ENCODE peak calls at places on chromosomes 6 and 20, in seven cellular contexts. J, G, O, F, S, D and N are unnamed samples.

GRCh38 chr6:1837868-1838267 is 228.2 kb downstream of the FOXC1 start:
- DNase-seq in F (no peak), J (no peak), S (no peak), D (no peak), O (no peak), G (no peak), N (no peak)

GRCh38 chr6:26607434-26608230 is 10.9 kb downstream of the ABT1 start:
- DNase-seq in G (no peak), S (peak; percentile 43), O (peak; percentile 37), D (peak; percentile 48), J (no peak), F (peak; percentile 58), N (peak; percentile 27)

GRCh38 chr6:17865798-17866725 is 121.4 kb downstream of the KIF13A start:
- DNase-seq in D (peak; percentile 98), S (peak; percentile 99), O (no peak), J (peak; percentile 56), F (peak; percentile 95), G (peak; percentile 91), N (peak; percentile 91)

GRCh38 chr6:41150671-41151070 is 3.5 kb downstream of the TREML1 start:
- DNase-seq in S (peak; percentile 21), D (no peak), O (no peak), F (no peak), G (no peak), J (no peak), N (no peak)

GRCh38 chr6:161963634-161964244 is 689.9 kb upstream of the AGPAT4 start:
- DNase-seq in G (no peak), O (no peak), D (no peak), F (no peak), S (no peak), J (no peak), N (no peak)

GRCh38 chr6:12911387-12911960 is 194.9 kb downstream of the PHACTR1 start:
- DNase-seq in O (no peak), J (no peak), F (peak; percentile 9), S (peak; percentile 3), G (no peak), D (no peak), N (no peak)

GRCh38 chr6:7513534-7513933 is 27.9 kb upstream of the DSP start:
- DNase-seq in O (no peak), F (no peak), G (no peak), S (no peak), D (no peak), J (no peak), N (no peak)

GRCh38 chr20:64082126-64082638 is 2.0 kb downstream of the LKAAEAR1 start:
- DNase-seq in S (no peak), J (no peak), G (no peak), F (no peak), O (no peak), D (no peak), N (no peak)

GRCh38 chr6:55875420-55875819 is at the start of gene BMP5:
- DNase-seq in G (no peak), O (peak; percentile 14), F (no peak), S (no peak), D (no peak), J (no peak), N (no peak)

GRCh38 chr20:40961686-40962640 is 66.7 kb upstream of the TOP1 start:
- DNase-seq in J (no peak), O (no peak), S (peak; percentile 87), G (no peak), D (no peak), F (peak; percentile 7), N (no peak)

GRCh38 chr6:26258199-26258977 is 106.6 kb upstream of the BTN3A2 start:
- DNase-seq in O (no peak), D (no peak), S (no peak), G (no peak), F (no peak), J (no peak), N (no peak)

GRCh38 chr20:63652192-63652980 is 838 bp downstream of the STMN3 start:
- DNase-seq in F (no peak), S (no peak), J (peak; percentile 49), G (no peak), O (no peak), D (no peak), N (peak; percentile 74)

GRCh38 chr20:25356294-25356933 is 34.2 kb downstream of the ABHD12 start:
- DNase-seq in J (no peak), S (no peak), D (no peak), F (no peak), G (no peak), O (no peak), N (no peak)

GRCh38 chr6:158509465-158509864 is 50.4 kb upstream of the TMEM181 start:
- DNase-seq in O (no peak), S (no peak), F (no peak), D (no peak), G (no peak), J (no peak), N (no peak)

GRCh38 chr20:61988665-61989064 is 77.0 kb downstream of the TAF4 start:
- DNase-seq in S (no peak), G (no peak), O (no peak), J (no peak), D (no peak), F (no peak), N (no peak)

GRCh38 chr20:61989741-61990140 is 75.9 kb downstream of the TAF4 start:
- DNase-seq in G (no peak), S (no peak), O (no peak), J (no peak), D (no peak), F (no peak), N (no peak)

GRCh38 chr20:61991476-61991875 is 74.2 kb downstream of the TAF4 start:
- DNase-seq in S (no peak), D (no peak), O (no peak), F (no peak), J (no peak), G (no peak), N (no peak)

GRCh38 chr20:61993058-61993457 is 72.6 kb downstream of the TAF4 start:
- DNase-seq in F (no peak), S (no peak), D (no peak), O (no peak), J (no peak), G (peak; percentile 29), N (no peak)

GRCh38 chr20:61990484-61990883 is 75.2 kb downstream of the TAF4 start:
- DNase-seq in G (no peak), D (no peak), S (no peak), F (no peak), J (no peak), O (no peak), N (no peak)
- H3K9me3 ChIP-seq in G (peaks cover 3% of the 10 kb centered on the region), D (peaks cover 9% of the 10 kb centered on the region), S (peaks cover 15% of the 10 kb centered on the region), F (peaks cover 18% of the 10 kb centered on the region), J (no peaks in the 10 kb centered on the region), O (peaks cover 10% of the 10 kb centered on the region), N (peaks cover 2% of the 10 kb centered on the region)

GRCh38 chr6:78605909-78606446 is 261.4 kb upstream of the IRAK1BP1 start:
- DNase-seq in G (peak; percentile 55), S (peak; percentile 60), J (no peak), F (peak; percentile 87), O (no peak), D (no peak), N (peak; percentile 80)
- H3K4me3 ChIP-seq in G (no peak overlapping the region), S (peak overlapping the region; percentile 19), J (no peak overlapping the region), F (peak overlapping the region; percentile 41), O (no peak overlapping the region), D (no peak overlapping the region), N (peak overlapping the region; percentile 11)

GRCh38 chr6:33682341-33682740 is 29.2 kb downstream of the UQCC2 start:
- DNase-seq in F (no peak), J (no peak), G (no peak), D (no peak), O (no peak), S (no peak), N (no peak)
- H3K36me3 ChIP-seq in F (peaks cover 5% of the 10 kb centered on the region), J (no peaks in the 10 kb centered on the region), G (no peaks in the 10 kb centered on the region), D (peaks cover 67% of the 10 kb centered on the region), O (no peaks in the 10 kb centered on the region), S (peaks cover 39% of the 10 kb centered on the region), N (peaks cover 1% of the 10 kb centered on the region)

GRCh38 chr20:31236953-31237352 is 20.5 kb upstream of the DEFB115 start:
- DNase-seq in S (no peak), D (no peak), O (no peak), F (no peak), J (no peak), G (no peak), N (no peak)

GRCh38 chr20:31239139-31239538 is 18.3 kb upstream of the DEFB115 start:
- DNase-seq in F (no peak), O (no peak), D (no peak), J (no peak), S (no peak), G (no peak), N (no peak)

GRCh38 chr20:31237763-31238162 is 19.7 kb upstream of the DEFB115 start:
- DNase-seq in J (no peak), F (no peak), S (no peak), D (no peak), G (no peak), O (no peak), N (no peak)
- H3K9me3 ChIP-seq in J (peaks cover 6% of the 10 kb centered on the region), F (peaks cover 25% of the 10 kb centered on the region), S (peaks cover 87% of the 10 kb centered on the region), D (peaks cover 91% of the 10 kb centered on the region), G (peaks cover 6% of the 10 kb centered on the region), O (peaks cover 35% of the 10 kb centered on the region), N (peaks cover 24% of the 10 kb centered on the region)

GRCh38 chr6:167819640-167820039 is 7.1 kb upstream of the AFDN start:
- DNase-seq in F (no peak), D (no peak), S (no peak), G (no peak), O (no peak), J (no peak), N (no peak)

GRCh38 chr6:167817729-167818128 is 9.0 kb upstream of the AFDN start:
- DNase-seq in J (no peak), O (no peak), F (no peak), S (no peak), G (no peak), D (no peak), N (no peak)

GRCh38 chr6:167811689-167812487 is 14.8 kb upstream of the AFDN start:
- DNase-seq in G (no peak), J (no peak), S (no peak), F (no peak), O (no peak), D (no peak), N (no peak)

GRCh38 chr6:167817016-167817415 is 9.7 kb upstream of the AFDN start:
- DNase-seq in O (no peak), F (no peak), G (no peak), J (no peak), S (no peak), D (no peak), N (no peak)

GRCh38 chr6:167815296-167815980 is 11.3 kb upstream of the AFDN start:
- DNase-seq in S (no peak), F (no peak), D (no peak), J (no peak), O (no peak), G (no peak), N (no peak)
- H3K4me3 ChIP-seq in S (no peak overlapping the region), F (no peak overlapping the region), D (no peak overlapping the region), J (no peak overlapping the region), O (no peak overlapping the region), G (no peak overlapping the region), N (no peak overlapping the region)